ENCODE peak calls at places on chromosome 18, in four cellular contexts. One of them, this sample, is unnamed.

GRCh38 chr18:51132256-51132935 is 65.1 kb downstream of the MEX3C start:
- DNase-seq in OCI-LY7: no peak
- DNase-seq in AG09309: no peak
- DNase-seq in NCI-H2081 treated with DMSO at 0.1 percent for 48 hours: no peak
- DNase-seq in this sample: no peak

GRCh38 chr18:61861372-61861771 is 31.4 kb downstream of the RNF152 start:
- DNase-seq in OCI-LY7: no peak
- DNase-seq in NCI-H2081 treated with DMSO at 0.1 percent for 48 hours: no peak
- DNase-seq in AG09309: no peak
- DNase-seq in this sample: no peak

GRCh38 chr18:48161201-48161910 is 230.9 kb upstream of the SMAD2 start:
- DNase-seq in OCI-LY7: no peak
- DNase-seq in AG09309: peak; percentile 1
- DNase-seq in NCI-H2081 treated with DMSO at 0.1 percent for 48 hours: no peak
- DNase-seq in this sample: peak; percentile 34

GRCh38 chr18:30855762-30856161 is 186.8 kb downstream of the DSC3 start:
- DNase-seq in AG09309: no peak
- DNase-seq in OCI-LY7: no peak
- DNase-seq in NCI-H2081 treated with DMSO at 0.1 percent for 48 hours: no peak
- DNase-seq in this sample: no peak

GRCh38 chr18:78542204-78542603 is 437.4 kb upstream of the SALL3 start:
- DNase-seq in OCI-LY7: no peak
- DNase-seq in NCI-H2081 treated with DMSO at 0.1 percent for 48 hours: no peak
- DNase-seq in AG09309: no peak
- DNase-seq in this sample: no peak

GRCh38 chr18:36693931-36694661 is 134.7 kb downstream of the TPGS2 start:
- DNase-seq in NCI-H2081 treated with DMSO at 0.1 percent for 48 hours: peak; percentile 75
- DNase-seq in AG09309: peak; percentile 13
- DNase-seq in OCI-LY7: no peak
- DNase-seq in this sample: peak; percentile 28

GRCh38 chr18:54776282-54776977 is 51.8 kb upstream of the RAB27B start:
- DNase-seq in NCI-H2081 treated with DMSO at 0.1 percent for 48 hours: no peak
- DNase-seq in OCI-LY7: no peak
- DNase-seq in AG09309: peak; percentile 98
- DNase-seq in this sample: no peak

GRCh38 chr18:54405290-54405689 is 47.6 kb downstream of the C18orf54 start:
- DNase-seq in AG09309: no peak
- DNase-seq in OCI-LY7: no peak
- DNase-seq in NCI-H2081 treated with DMSO at 0.1 percent for 48 hours: no peak
- DNase-seq in this sample: no peak

GRCh38 chr18:32698148-32698547 is 74.7 kb downstream of the KLHL14 start:
- DNase-seq in AG09309: no peak
- DNase-seq in NCI-H2081 treated with DMSO at 0.1 percent for 48 hours: no peak
- DNase-seq in OCI-LY7: no peak
- DNase-seq in this sample: no peak

GRCh38 chr18:41126541-41127235 is 828.3 kb upstream of the PIK3C3 start:
- DNase-seq in AG09309: peak; percentile 17
- DNase-seq in OCI-LY7: no peak
- DNase-seq in NCI-H2081 treated with DMSO at 0.1 percent for 48 hours: no peak
- DNase-seq in this sample: no peak

GRCh38 chr18:23069481-23069880 is 65.8 kb upstream of the CABLES1 start:
- DNase-seq in NCI-H2081 treated with DMSO at 0.1 percent for 48 hours: no peak
- DNase-seq in OCI-LY7: no peak
- DNase-seq in AG09309: no peak
- DNase-seq in this sample: no peak

GRCh38 chr18:58538604-58539386 is 90.1 kb downstream of the ALPK2 start:
- DNase-seq in OCI-LY7: no peak
- DNase-seq in AG09309: no peak
- DNase-seq in NCI-H2081 treated with DMSO at 0.1 percent for 48 hours: no peak
- DNase-seq in this sample: no peak

GRCh38 chr18:80197490-80197889 is 49.8 kb downstream of the PARD6G start:
- DNase-seq in NCI-H2081 treated with DMSO at 0.1 percent for 48 hours: no peak
- DNase-seq in OCI-LY7: no peak
- DNase-seq in AG09309: no peak
- DNase-seq in this sample: no peak

GRCh38 chr18:10143601-10144000 is 229.8 kb downstream of the VAPA start:
- DNase-seq in AG09309: no peak
- DNase-seq in OCI-LY7: no peak
- DNase-seq in NCI-H2081 treated with DMSO at 0.1 percent for 48 hours: no peak
- DNase-seq in this sample: no peak

GRCh38 chr18:48290162-48290926 is 118.8 kb downstream of the ZBTB7C start:
- DNase-seq in AG09309: no peak
- DNase-seq in NCI-H2081 treated with DMSO at 0.1 percent for 48 hours: no peak
- DNase-seq in OCI-LY7: no peak
- DNase-seq in this sample: no peak

GRCh38 chr18:48404707-48405106 is 4.5 kb downstream of the ZBTB7C start:
- DNase-seq in AG09309: no peak
- DNase-seq in NCI-H2081 treated with DMSO at 0.1 percent for 48 hours: no peak
- DNase-seq in OCI-LY7: no peak
- DNase-seq in this sample: no peak

GRCh38 chr18:29164993-29165599 is 988.2 kb upstream of the CDH2 start:
- DNase-seq in NCI-H2081 treated with DMSO at 0.1 percent for 48 hours: no peak
- DNase-seq in OCI-LY7: no peak
- DNase-seq in AG09309: peak; percentile 70
- DNase-seq in this sample: no peak

GRCh38 chr18:59021500-59021899 is 118.2 kb upstream of the SEC11C start:
- DNase-seq in AG09309: no peak
- DNase-seq in OCI-LY7: no peak
- DNase-seq in NCI-H2081 treated with DMSO at 0.1 percent for 48 hours: no peak
- DNase-seq in this sample: no peak

This sample was measured in NAMALWA.